ENCODE peak calls at places on chromosomes 4 and X, in five cellular contexts. X, G, Y, K and S are unnamed samples.

GRCh38 chr4:2793920-2794706 is 1.2 kb downstream of the SH3BP2 start:
- DNase-seq in X (no peak), G (no peak), Y (no peak), K (no peak), S (no peak)

GRCh38 chr4:6688879-6689505 is 4.7 kb upstream of the S100P start:
- DNase-seq in X (peak), G (peak), Y (peak), K (peak), S (peak)

GRCh38 chrX:120559799-120560198 is 963 bp downstream of the CUL4B start:
- DNase-seq in X (no peak), G (no peak), Y (no peak), K (peak), S (no peak)

GRCh38 chr4:188695261-188695660 is 556.0 kb downstream of the TRIML1 start:
- DNase-seq in X (no peak), G (no peak), Y (no peak), K (no peak), S (no peak)

GRCh38 chr4:39614487-39615162 is 24.0 kb downstream of the SMIM14 start:
- DNase-seq in X (no peak), G (no peak), Y (peak), K (peak), S (no peak)

GRCh38 chrX:143648705-143649104 is 12.8 kb upstream of the SLITRK4 start:
- DNase-seq in X (peak), G (no peak), Y (peak), K (no peak), S (no peak)

GRCh38 chrX:9340619-9341304 is 124.1 kb upstream of the TBL1X start:
- DNase-seq in X (peak), G (no peak), Y (peak), K (peak), S (no peak)

GRCh38 chr4:185405296-185405999 is 8.8 kb downstream of the ANKRD37 start:
- DNase-seq in X (no peak), G (no peak), Y (no peak), K (no peak), S (no peak)

GRCh38 chr4:190020790-190021717 is 6.0 kb downstream of the FRG2 start:
- DNase-seq in X (peak), G (no peak), Y (peak), K (peak), S (peak)

GRCh38 chr4:146073517-146073916 is 102.0 kb upstream of the LSM6 start:
- DNase-seq in X (no peak), G (no peak), Y (no peak), K (no peak), S (no peak)

GRCh38 chrX:49225858-49226257 is 7.3 kb downstream of the CACNA1F start:
- DNase-seq in X (no peak), G (no peak), Y (no peak), K (no peak), S (no peak)

GRCh38 chr4:155077860-155078259 is 130.6 kb upstream of the NPY2R start:
- DNase-seq in X (peak), G (no peak), Y (no peak), K (no peak), S (no peak)

GRCh38 chr4:47705326-47705981 is 132.4 kb downstream of the CORIN start:
- DNase-seq in X (peak), G (no peak), Y (peak), K (peak), S (no peak)

GRCh38 chr4:139763668-139764067 is 98.0 kb downstream of the MGST2 start:
- DNase-seq in X (no peak), G (no peak), Y (no peak), K (no peak), S (no peak)

GRCh38 chrX:18448416-18448815 is 23.0 kb downstream of the CDKL5 start:
- DNase-seq in X (no peak), G (no peak), Y (no peak), K (peak), S (no peak)

GRCh38 chr4:185201983-185202962 is 1.5 kb downstream of the CFAP97 start:
- DNase-seq in X (peak), G (no peak), Y (no peak), K (peak), S (no peak)

GRCh38 chr4:106486533-106486932 is 118.0 kb upstream of the GIMD1 start:
- DNase-seq in X (peak), G (no peak), Y (no peak), K (no peak), S (no peak)

GRCh38 chrX:47179221-47179927 is 14.3 kb upstream of the UBA1 start:
- DNase-seq in X (no peak), G (no peak), Y (peak), K (peak), S (no peak)

GRCh38 chrX:19885732-19886131 is 1.7 kb downstream of the SH3KBP1 start:
- DNase-seq in X (no peak), G (no peak), Y (no peak), K (no peak), S (no peak)

GRCh38 chrX:19889582-19890342 is 2.4 kb upstream of the SH3KBP1 start:
- DNase-seq in X (no peak), G (peak), Y (peak), K (peak), S (no peak)

GRCh38 chrX:19886888-19887531 is 390 bp downstream of the SH3KBP1 start:
- DNase-seq in X (peak), G (no peak), Y (peak), K (peak), S (no peak)

GRCh38 chrX:19886375-19886774 is 1.0 kb downstream of the SH3KBP1 start:
- DNase-seq in X (peak), G (no peak), Y (peak), K (no peak), S (no peak)

DNA sequence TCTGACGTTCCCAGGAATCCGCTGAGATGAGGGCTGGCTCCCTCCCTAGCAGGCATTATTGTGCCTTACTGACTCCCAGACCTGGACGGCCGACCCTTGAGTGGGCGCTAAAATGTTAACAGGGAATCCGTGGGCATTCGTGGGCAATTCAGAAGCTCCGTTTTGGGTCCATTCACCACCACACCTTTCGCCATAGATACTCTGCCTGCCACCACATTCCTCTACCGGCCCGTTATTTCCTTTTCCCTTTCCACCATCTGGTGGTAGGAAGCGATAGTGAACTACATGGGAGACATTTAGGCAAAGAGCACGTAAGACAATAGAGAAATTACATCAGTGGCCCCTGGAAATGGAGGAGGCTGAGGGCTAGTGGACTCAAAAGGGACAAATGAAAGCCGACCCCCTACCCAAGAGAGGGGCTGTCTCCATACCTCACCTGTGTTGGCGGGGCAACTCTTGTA is 1.0 kb upstream of the SH3KBP1 start:
- DNase-seq in X (peak), G (peak), Y (peak), K (peak), S (no peak)
- H3K4me3 ChIP-seq in X (peak), G (peak), Y (peak), K (peak), S (peak)

GRCh38 chr4:108519911-108520310 is 100.5 kb upstream of the RPL34 start:
- DNase-seq in X (no peak), G (no peak), Y (no peak), K (no peak), S (no peak)
- H3K4me3 ChIP-seq in X (no peak), G (no peak), Y (no peak), K (no peak), S (no peak)

GRCh38 chr4:42895452-42895851 is 2.9 kb downstream of the GRXCR1 start:
- DNase-seq in X (no peak), G (no peak), Y (no peak), K (no peak), S (no peak)
- H3K4me3 ChIP-seq in X (no peak), G (no peak), Y (no peak), K (no peak), S (no peak)

GRCh38 chr4:79780129-79780528 is 292.9 kb downstream of the ANTXR2 start:
- DNase-seq in X (no peak), G (no peak), Y (no peak), K (no peak), S (no peak)
- H3K4me3 ChIP-seq in X (no peak), G (no peak), Y (no peak), K (no peak), S (no peak)

GRCh38 chr4:84967292-84967651 is 782 bp upstream of the WDFY3 start:
- DNase-seq in X (no peak), G (no peak), Y (no peak), K (peak), S (no peak)
- H3K4me3 ChIP-seq in X (peak), G (peak), Y (peak), K (peak), S (peak)

DNA sequence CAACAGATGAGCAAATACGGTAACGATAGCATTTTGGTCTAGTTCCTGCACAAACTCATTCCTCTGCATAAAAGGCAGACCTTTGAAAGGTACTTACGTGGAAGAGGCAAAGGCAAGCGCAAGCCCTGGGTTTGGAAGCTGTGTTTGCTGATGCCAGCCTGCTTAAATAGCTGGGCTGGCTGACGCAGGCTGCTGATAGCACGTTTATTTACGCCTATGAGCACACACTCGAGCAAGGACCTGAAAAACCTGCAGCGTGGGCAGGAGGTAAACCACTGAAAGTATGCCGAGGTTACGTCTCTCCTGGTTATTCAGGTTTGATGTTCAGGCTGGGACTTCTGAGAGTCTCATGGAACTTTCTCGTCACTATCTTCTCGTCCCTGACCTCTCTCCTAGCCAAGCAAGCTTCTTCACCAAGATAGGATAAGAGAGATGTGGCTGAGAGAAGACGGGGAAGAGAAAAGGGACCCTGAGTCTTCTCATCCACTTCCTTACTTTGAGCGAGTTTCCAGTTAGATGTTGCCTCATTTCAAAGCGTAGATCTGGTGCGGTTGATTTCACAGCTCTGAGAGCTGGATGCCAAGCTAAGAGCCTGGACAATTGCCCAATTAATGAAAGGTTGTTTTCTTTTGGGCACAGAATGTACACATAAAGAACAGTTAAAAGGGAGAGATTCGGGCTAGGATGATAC is at the start of gene HOPX:
- DNase-seq in X (no peak), G (no peak), Y (peak), K (peak), S (peak)
- H3K4me3 ChIP-seq in X (no peak), G (no peak), Y (peak), K (no peak), S (no peak)

DNA sequence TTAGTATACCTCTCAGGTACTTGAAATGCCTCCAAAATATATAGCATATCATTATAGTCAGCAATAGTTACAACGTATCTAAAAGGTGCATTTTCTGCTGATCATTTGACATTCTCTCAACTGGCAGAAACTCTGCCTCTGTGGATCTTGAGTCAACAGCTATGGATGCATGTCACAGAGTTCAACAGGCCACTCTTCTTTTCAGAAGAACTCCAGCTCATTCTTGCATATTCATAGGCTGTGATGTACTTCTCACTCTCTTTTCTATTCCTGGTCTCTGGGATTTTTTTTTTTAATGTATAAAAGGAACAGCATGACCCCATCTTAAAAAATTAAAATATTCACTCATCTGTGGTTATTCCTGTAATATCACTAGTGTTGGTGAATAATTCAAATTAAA is 1111.3 kb upstream of the ADGRL3 start:
- DNase-seq in X (peak), G (no peak), Y (no peak), K (no peak), S (no peak)
- H3K4me3 ChIP-seq in X (peak), G (no peak), Y (no peak), K (no peak), S (no peak)